ENCODE peak calls at places on chromosomes 6 and 20, in nine cellular contexts. V is breast epithelium, G is uterus, P is hepatocyte, T is ovary, X is fibroblast of lung, H is RWPE2, K is A549, A is astrocyte. N is an unnamed sample.

GRCh38 chr20:13800728-13801134 is 15.9 kb downstream of the NDUFAF5 start:
- DNase-seq in P (peak; percentile 55), G (peak; percentile 82), K (peak; percentile 47), T (peak; percentile 91), A (peak; percentile 93), X (peak; percentile 94), V (peak; percentile 77), H (peak; percentile 91), N (peak; percentile 92)

GRCh38 chr20:22623211-22623610 is 38.8 kb upstream of the FOXA2 start:
- DNase-seq in P (no peak), H (no peak), V (no peak), A (no peak), T (no peak), K (peak; percentile 52), G (no peak), X (no peak), N (peak; percentile 25)

GRCh38 chr6:160437153-160437552 is 89.0 kb downstream of the SLC22A3 start:
- DNase-seq in X (no peak), T (no peak), K (no peak), P (no peak), G (no peak), H (no peak), V (no peak), A (no peak), N (no peak)

GRCh38 chr6:134810402-134810801 is 139.5 kb downstream of the ALDH8A1 start:
- DNase-seq in V (no peak), P (no peak), X (no peak), K (no peak), T (no peak), A (no peak), H (no peak), G (no peak), N (no peak)

GRCh38 chr6:39493174-39493573 is 170.7 kb upstream of the KCNK16 start:
- DNase-seq in V (no peak), P (peak; percentile 26), A (peak; percentile 86), K (no peak), X (peak; percentile 85), G (no peak), H (no peak), T (no peak), N (no peak)

GRCh38 chr20:50195524-50196120 is 5.0 kb downstream of the CEBPB start:
- DNase-seq in P (no peak), G (no peak), V (no peak), X (no peak), T (no peak), H (no peak), A (no peak), K (no peak), N (no peak)

GRCh38 chr6:152993847-152994246 is 8.7 kb downstream of the MTRF1L start:
- DNase-seq in H (no peak), K (no peak), X (no peak), V (no peak), P (no peak), A (no peak), T (no peak), G (no peak), N (no peak)

GRCh38 chr6:87918461-87918941 is 129.1 kb upstream of the SPACA1 start:
- DNase-seq in G (no peak), A (peak; percentile 30), T (no peak), K (no peak), X (peak; percentile 46), H (no peak), V (no peak), P (no peak), N (peak; percentile 26)

GRCh38 chr20:47681977-47682812 is 103.1 kb downstream of the SULF2 start:
- DNase-seq in P (peak; percentile 29), H (no peak), G (peak; percentile 79), T (peak; percentile 88), V (no peak), X (no peak), K (peak; percentile 43), A (peak; percentile 17), N (no peak)

GRCh38 chr6:56359201-56359899 is 112.0 kb upstream of the COL21A1 start:
- DNase-seq in X (peak; percentile 63), A (peak; percentile 47), H (no peak), K (peak; percentile 68), V (peak; percentile 54), P (peak; percentile 81), T (no peak), G (peak; percentile 64), N (peak; percentile 51)

GRCh38 chr6:54614499-54615195 is 231.9 kb upstream of the FAM83B start:
- DNase-seq in X (peak; percentile 7), P (no peak), G (no peak), T (no peak), V (no peak), A (no peak), H (no peak), K (no peak), N (no peak)

GRCh38 chr20:14775778-14776177 is 438.4 kb upstream of the FLRT3 start:
- DNase-seq in G (peak; percentile 15), A (peak; percentile 34), X (peak; percentile 55), T (peak; percentile 37), K (peak; percentile 89), H (peak; percentile 64), P (peak; percentile 71), V (no peak), N (peak; percentile 92)

GRCh38 chr6:160420253-160420968 is 72.2 kb downstream of the SLC22A3 start:
- DNase-seq in H (no peak), K (no peak), P (no peak), A (no peak), T (no peak), V (no peak), X (no peak), G (no peak), N (peak; percentile 66)

GRCh38 chr20:36925234-36925633 is 26.3 kb downstream of the SAMHD1 start:
- DNase-seq in A (no peak), K (no peak), H (no peak), T (no peak), V (no peak), G (no peak), X (no peak), P (no peak), N (no peak)

GRCh38 chr6:125153541-125154183 is at the start of gene TPD52L1:
- DNase-seq in X (peak; percentile 75), K (peak; percentile 77), G (peak; percentile 66), P (peak; percentile 93), A (peak; percentile 62), V (peak; percentile 85), T (peak; percentile 84), H (peak; percentile 76), N (peak; percentile 64)

GRCh38 chr6:127302728-127303675 is 36.3 kb downstream of the RNF146 start:
- DNase-seq in G (peak; percentile 18), K (peak; percentile 44), V (no peak), X (peak; percentile 33), P (peak; percentile 46), A (no peak), H (no peak), T (no peak), N (peak; percentile 25)

GRCh38 chr6:31882344-31882743 is 3.5 kb upstream of the SLC44A4 start:
- DNase-seq in P (no peak), G (no peak), T (no peak), K (no peak), H (no peak), V (no peak), X (peak; percentile 31), A (no peak), N (no peak)

GRCh38 chr20:14148042-14148441 is 152.7 kb downstream of the MACROD2 start:
- DNase-seq in H (no peak), G (no peak), T (no peak), P (no peak), K (no peak), V (no peak), A (peak; percentile 54), X (peak; percentile 64), N (no peak)

GRCh38 chr20:47352332-47353223 is 3.9 kb downstream of the ZMYND8 start:
- DNase-seq in K (peak; percentile 49), V (no peak), T (peak; percentile 62), G (no peak), A (peak; percentile 54), H (no peak), X (peak; percentile 70), P (no peak), N (no peak)

GRCh38 chr6:18100296-18100695 is 22.2 kb downstream of the NHLRC1 start:
- DNase-seq in K (no peak), H (no peak), P (no peak), G (no peak), X (no peak), V (no peak), T (no peak), A (no peak), N (no peak)

GRCh38 chr6:19891446-19891845 is 54.3 kb downstream of the ID4 start:
- DNase-seq in H (no peak), X (no peak), G (no peak), T (no peak), A (no peak), K (no peak), P (no peak), V (no peak), N (no peak)
- H3K27ac ChIP-seq in H (no peak overlapping the region), X (no peak overlapping the region), G (no peak overlapping the region), T (no peak overlapping the region), A (no peak overlapping the region), K (no peak overlapping the region), P (no peak overlapping the region), V (no peak overlapping the region), N (no peak overlapping the region)

DNA sequence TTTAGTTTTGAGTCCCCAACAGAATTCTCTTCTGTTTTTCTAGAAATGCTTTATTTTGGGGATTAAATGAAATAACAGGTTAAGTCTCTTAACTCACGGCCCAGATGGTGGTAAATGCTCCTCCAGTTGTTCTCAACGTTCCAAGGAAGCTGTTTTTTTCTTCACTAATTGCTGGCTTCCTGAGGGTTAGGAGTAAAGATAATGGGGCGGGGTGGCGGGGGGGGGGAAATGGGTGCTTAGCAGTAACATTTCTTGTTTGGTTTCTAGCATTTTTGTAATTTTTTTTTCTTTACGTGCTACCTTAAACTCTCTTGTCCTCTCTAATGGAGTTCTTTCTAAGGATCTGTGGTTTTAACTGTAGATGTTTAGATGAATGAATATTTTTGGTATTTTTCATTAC is 2.2 kb downstream of the SRSF3 start:
- DNase-seq in H (no peak), X (no peak), A (no peak), P (no peak), V (no peak), K (no peak), T (no peak), G (no peak), N (no peak)
- H3K4me1 ChIP-seq in H (peaks cover 30% of the 10 kb centered on the region), X (peaks cover 18% of the 10 kb centered on the region), A (peaks cover 41% of the 10 kb centered on the region), P (peaks cover 43% of the 10 kb centered on the region), V (peaks cover 18% of the 10 kb centered on the region), K (peaks cover 57% of the 10 kb centered on the region), T (peaks cover 15% of the 10 kb centered on the region), G (peaks cover 3% of the 10 kb centered on the region), N (peaks cover 28% of the 10 kb centered on the region)

DNA sequence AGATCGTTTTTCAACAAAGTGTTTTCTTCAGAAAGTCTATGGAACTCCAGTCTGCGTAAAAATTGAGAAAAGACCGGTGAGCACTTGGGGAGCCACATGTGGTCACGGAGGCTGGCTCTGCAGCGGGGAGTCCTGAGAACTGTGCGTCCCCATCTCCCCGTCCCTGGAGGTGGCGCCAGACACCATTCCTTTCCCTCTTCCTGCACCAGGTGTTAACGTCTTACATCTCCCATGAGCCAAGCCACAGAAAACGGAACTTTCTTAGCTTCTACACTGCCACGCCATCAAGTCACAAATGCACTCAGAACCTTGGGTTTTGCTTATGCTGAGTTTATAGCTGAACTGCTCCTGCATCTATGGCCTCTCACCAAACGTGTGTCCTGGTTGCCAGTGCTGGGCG is 62.6 kb downstream of the GINS1 start:
- DNase-seq in K (peak; percentile 60), T (no peak), G (no peak), H (no peak), V (no peak), P (peak; percentile 45), A (peak; percentile 2), X (peak; percentile 30), N (no peak)
- TF ChIP-seq CTCF in K (peak; percentile 45), T (no peak), G (no peak), H (peak; percentile 46), V (no peak), P (peak; percentile 50), A (no peak), X (peak; percentile 13), N (peak; percentile 78)

GRCh38 chr20:10129749-10130148 is 88.9 kb upstream of the SNAP25 start:
- DNase-seq in P (no peak), V (no peak), T (no peak), H (no peak), A (no peak), K (no peak), G (no peak), X (no peak), N (no peak)
- H3K27ac ChIP-seq in P (no peak overlapping the region), V (no peak overlapping the region), T (no peak overlapping the region), H (no peak overlapping the region), A (no peak overlapping the region), K (peak overlapping the region; percentile 62), G (no peak overlapping the region), X (no peak overlapping the region), N (no peak overlapping the region)

N was measured in foreskin keratinocyte.